ENCODE peak calls at places on chromosomes 2 and 18, in four cellular contexts. O, Q, R and K are unnamed samples.

GRCh38 chr2:13638181-13638580 is 921.4 kb downstream of the TRIB2 start:
- DNase-seq in O (no peak), Q (no peak), R (no peak), K (no peak)

GRCh38 chr2:9844581-9844980 is 1.3 kb downstream of the TAF1B start:
- DNase-seq in O (no peak), Q (no peak), R (no peak), K (no peak)

GRCh38 chr18:22605736-22606135 is 188.0 kb upstream of the CTAGE1 start:
- DNase-seq in O (no peak), Q (no peak), R (no peak), K (no peak)

GRCh38 chr2:160041091-160041490 is 21.3 kb downstream of the PLA2R1 start:
- DNase-seq in O (no peak), Q (no peak), R (no peak), K (no peak)

GRCh38 chr2:27191107-27191829 is 20.6 kb upstream of the ATRAID start:
- DNase-seq in O (no peak), Q (no peak), R (no peak), K (no peak)

GRCh38 chr2:212939777-212940531 is 211.5 kb downstream of the IKZF2 start:
- DNase-seq in O (no peak), Q (no peak), R (no peak), K (no peak)

GRCh38 chr2:39954346-39954745 is 175.3 kb upstream of the THUMPD2 start:
- DNase-seq in O (no peak), Q (no peak), R (no peak), K (no peak)

GRCh38 chr2:64654063-64654811 is 524 bp upstream of the SERTAD2 start:
- DNase-seq in O (peak; percentile 92), Q (peak; percentile 80), R (peak; percentile 72), K (no peak)

GRCh38 chr2:53536583-53537361 is 230.8 kb upstream of the CHAC2 start:
- DNase-seq in O (no peak), Q (no peak), R (no peak), K (no peak)

GRCh38 chr2:36456227-36456788 is 100.7 kb downstream of the CRIM1 start:
- DNase-seq in O (peak; percentile 80), Q (no peak), R (peak; percentile 62), K (no peak)

GRCh38 chr2:120472891-120473309 is 127.0 kb downstream of the INHBB start:
- DNase-seq in O (peak; percentile 21), Q (peak; percentile 75), R (peak; percentile 11), K (no peak)

GRCh38 chr2:128354731-128355470 is 36.2 kb upstream of the HS6ST1 start:
- DNase-seq in O (no peak), Q (no peak), R (no peak), K (no peak)

GRCh38 chr2:121665504-121665903 is 16.2 kb upstream of the CLASP1 start:
- DNase-seq in O (no peak), Q (no peak), R (no peak), K (no peak)

GRCh38 chr2:159615187-159615935 is 987 bp downstream of the BAZ2B start:
- DNase-seq in O (peak; percentile 97), Q (peak; percentile 96), R (peak; percentile 80), K (peak; percentile 59)

GRCh38 chr2:153972412-153972811 is 100.7 kb downstream of the GALNT13 start:
- DNase-seq in O (no peak), Q (no peak), R (no peak), K (no peak)

GRCh38 chr2:240892361-240892760 is 3.6 kb downstream of the MAB21L4 start:
- DNase-seq in O (no peak), Q (peak; percentile 45), R (no peak), K (no peak)

GRCh38 chr2:185404578-185404977 is 334.0 kb upstream of the FSIP2 start:
- DNase-seq in O (no peak), Q (no peak), R (no peak), K (no peak)
- TF ChIP-seq CTCF in O (no peak), Q (no peak), R (no peak), K (no peak)

GRCh38 chr2:59080465-59081181 is 839.5 kb upstream of the FANCL start:
- DNase-seq in O (no peak), Q (no peak), R (no peak), K (no peak)
- TF ChIP-seq CTCF in O (no peak), Q (no peak), R (no peak), K (no peak)

GRCh38 chr2:188473306-188473705 is 181.6 kb downstream of the GULP1 start:
- DNase-seq in O (no peak), Q (no peak), R (no peak), K (no peak)
- TF ChIP-seq CTCF in O (no peak), Q (no peak), R (no peak), K (no peak)

DNA sequence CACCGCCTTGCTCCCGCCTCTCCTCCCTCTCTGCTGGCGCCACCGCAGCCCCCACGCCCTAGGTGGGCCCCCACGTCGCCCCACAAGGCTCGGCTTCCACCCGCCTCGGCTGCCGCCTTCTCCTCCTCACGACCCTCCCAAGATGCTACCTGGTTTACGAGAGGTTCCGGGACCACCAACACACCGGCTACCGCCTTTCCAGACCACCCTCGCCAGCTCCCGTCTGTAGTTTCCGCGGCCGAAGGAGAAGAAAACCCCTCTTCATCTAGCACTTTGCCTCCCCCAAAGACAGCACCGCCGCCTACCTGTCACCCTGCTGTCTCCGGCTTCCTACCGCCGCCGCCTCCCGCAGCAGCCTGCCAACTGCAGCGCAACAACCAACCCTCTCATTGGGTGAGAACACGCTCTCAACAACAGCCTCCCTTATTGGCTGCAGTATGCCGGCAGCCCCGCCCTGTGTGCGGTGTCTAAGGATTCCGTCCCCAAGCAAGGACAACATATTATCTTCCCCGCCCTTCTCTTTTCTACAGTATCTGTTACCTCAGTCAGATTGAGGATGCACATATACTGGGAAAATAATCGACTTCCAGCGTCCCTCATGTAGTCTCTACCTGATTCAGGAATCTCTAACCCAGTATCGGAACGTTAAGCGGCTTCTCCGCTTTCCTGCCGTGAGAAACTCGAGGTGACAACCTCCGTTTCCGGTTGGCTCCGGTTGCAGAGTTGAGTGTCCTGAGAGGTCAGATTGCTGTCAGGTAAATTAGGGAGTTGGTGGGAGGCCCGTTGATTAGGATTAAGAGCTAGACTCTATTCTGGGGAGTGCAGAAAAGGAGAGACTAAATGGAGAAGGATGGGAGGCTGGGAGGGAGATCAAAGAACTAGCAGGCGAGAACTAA is at the start of the genes HYCC2 and NDUFB3:
- DNase-seq in O (peak; percentile 96), Q (peak; percentile 93), R (peak; percentile 92), K (peak; percentile 83)
- TF ChIP-seq CTCF in O (no peak), Q (peak; percentile 31), R (peak; percentile 53), K (no peak)

GRCh38 chr2:201419057-201419635 is 32.1 kb downstream of the TRAK2 start:
- DNase-seq in O (no peak), Q (no peak), R (no peak), K (no peak)
- TF ChIP-seq CTCF in O (no peak), Q (no peak), R (no peak), K (no peak)